ENCODE peak calls at places on chromosome 11, in six cellular contexts. U is RWPE1; J is T-cell; B is fibroblast of pulmonary artery; E is fibroblast of lung; G is activated effector memory CD4-positive, alpha-beta T cell treated with anti-CD3 and anti-CD28 coated beads, Interleukin-2, amount 50 U/mL, for 16 hours. Y is an unnamed sample.

GRCh38 chr11:109480251-109480650 is 58.3 kb downstream of the C11orf87 start:
- DNase-seq in U (no peak), J (no peak), B (no peak), E (no peak), G (no peak), Y (no peak)

GRCh38 chr11:62508336-62509058 is 38.1 kb downstream of the AHNAK start:
- DNase-seq in U (no peak), J (no peak), B (peak; percentile 39), E (peak; percentile 59), G (no peak), Y (no peak)

GRCh38 chr11:60887531-60887930 is 18.9 kb downstream of the PRPF19 start:
- DNase-seq in U (no peak), J (peak; percentile 45), B (peak; percentile 73), E (peak; percentile 27), G (peak; percentile 67), Y (peak; percentile 69)

GRCh38 chr11:65642014-65642671 is 4.2 kb downstream of the SIPA1 start:
- DNase-seq in U (no peak), J (no peak), B (no peak), E (no peak), G (no peak), Y (no peak)

GRCh38 chr11:134252539-134253188 is 488 bp downstream of the THYN1 start:
- DNase-seq in U (peak; percentile 27), J (no peak), B (peak; percentile 65), E (no peak), G (peak; percentile 71), Y (peak; percentile 11)

GRCh38 chr11:121394785-121395184 is 57.3 kb upstream of the SORL1 start:
- DNase-seq in U (no peak), J (no peak), B (no peak), E (no peak), G (no peak), Y (no peak)

GRCh38 chr11:92811341-92811740 is 158.1 kb upstream of the MTNR1B start:
- DNase-seq in U (peak; percentile 9), J (no peak), B (no peak), E (peak; percentile 29), G (no peak), Y (no peak)

GRCh38 chr11:118961591-118961990 is 5.5 kb downstream of the UPK2 start:
- DNase-seq in U (no peak), J (no peak), B (no peak), E (no peak), G (no peak), Y (no peak)

GRCh38 chr11:47143322-47143721 is 33.4 kb downstream of the ARFGAP2 start:
- DNase-seq in U (peak; percentile 41), J (no peak), B (peak; percentile 68), E (peak; percentile 86), G (peak; percentile 24), Y (peak; percentile 69)

GRCh38 chr11:77072851-77073327 is 6.1 kb downstream of the CAPN5 start:
- DNase-seq in U (no peak), J (no peak), B (no peak), E (no peak), G (peak; percentile 60), Y (no peak)

GRCh38 chr11:70842256-70842655 is 410.1 kb downstream of the SHANK2 start:
- DNase-seq in U (no peak), J (no peak), B (no peak), E (no peak), G (no peak), Y (no peak)

GRCh38 chr11:1269957-1270356 is 39.5 kb downstream of the TOLLIP start:
- DNase-seq in U (no peak), J (no peak), B (no peak), E (no peak), G (no peak), Y (no peak)

GRCh38 chr11:110716361-110716760 is 4.1 kb upstream of the ARHGAP20 start:
- DNase-seq in U (no peak), J (no peak), B (peak; percentile 54), E (peak; percentile 56), G (no peak), Y (peak; percentile 51)

GRCh38 chr11:19251577-19251976 is 10.8 kb upstream of the E2F8 start:
- DNase-seq in U (no peak), J (no peak), B (no peak), E (no peak), G (no peak), Y (no peak)

Y was measured in cardiac fibroblast.